ENCODE peak calls at places on chromosomes 5 and 9, in four cellular contexts. O is upper lobe of right lung, M is neuronal stem cell, P is aorta. X is an unnamed sample.

GRCh38 chr5:56814963-56815656 is at the start of gene MAP3K1:
- DNase-seq in M (peak; percentile 86), O (peak; percentile 95), P (peak; percentile 87), X (peak; percentile 96)

GRCh38 chr9:102087141-102087540 is 348.7 kb upstream of the GRIN3A start:
- DNase-seq in P (no peak), O (no peak), M (no peak), X (no peak)

GRCh38 chr9:27194401-27195091 is 85.5 kb downstream of the TEK start:
- DNase-seq in P (peak; percentile 47), M (no peak), O (no peak), X (no peak)

GRCh38 chr5:107430077-107430625 is 240.6 kb downstream of the EFNA5 start:
- DNase-seq in O (no peak), P (no peak), M (no peak), X (no peak)

GRCh38 chr9:93119953-93120845 is 13.9 kb downstream of the NINJ1 start:
- DNase-seq in O (peak; percentile 97), P (peak; percentile 98), M (no peak), X (peak; percentile 24)

GRCh38 chr9:81626511-81626910 is 62.8 kb downstream of the TLE1 start:
- DNase-seq in P (no peak), O (no peak), M (no peak), X (no peak)

GRCh38 chr9:14372437-14373318 is 58.7 kb upstream of the NFIB start:
- DNase-seq in P (no peak), M (no peak), O (no peak), X (no peak)

GRCh38 chr5:108788142-108788541 is 40.4 kb downstream of the FER start:
- DNase-seq in P (peak; percentile 79), O (peak; percentile 70), M (no peak), X (no peak)

GRCh38 chr9:4768681-4769080 is 24.1 kb upstream of the RCL1 start:
- DNase-seq in M (no peak), P (no peak), O (no peak), X (no peak)

GRCh38 chr9:135761845-135762168 is 59.8 kb downstream of the KCNT1 start:
- DNase-seq in M (no peak), O (no peak), P (no peak), X (no peak)

GRCh38 chr9:105679406-105680022 is 14.8 kb upstream of the TMEM38B start:
- DNase-seq in O (no peak), P (no peak), M (no peak), X (no peak)

GRCh38 chr5:124956471-124957029 is 210.1 kb upstream of the ZNF608 start:
- DNase-seq in M (no peak), P (no peak), O (no peak), X (no peak)

GRCh38 chr5:59209758-59210359 is 627.0 kb downstream of the RAB3C start:
- DNase-seq in M (no peak), O (no peak), P (no peak), X (no peak)

GRCh38 chr5:127838661-127839060 is 135.5 kb downstream of the CCDC192 start:
- DNase-seq in P (no peak), M (no peak), O (no peak), X (no peak)

GRCh38 chr9:127974002-127974768 is 6.6 kb downstream of the EEIG1 start:
- DNase-seq in P (no peak), M (no peak), O (no peak), X (no peak)

GRCh38 chr5:78716221-78716620 is 67.6 kb upstream of the LHFPL2 start:
- DNase-seq in O (no peak), P (no peak), M (no peak), X (peak; percentile 21)

GRCh38 chr9:85151247-85151646 is 481.7 kb downstream of the NTRK2 start:
- DNase-seq in M (no peak), P (no peak), O (no peak), X (no peak)

GRCh38 chr9:125150349-125151245 is 7.3 kb upstream of the SCAI start:
- DNase-seq in M (no peak), O (no peak), P (no peak), X (no peak)

GRCh38 chr5:138464018-138464387 is 1.3 kb upstream of the EGR1 start:
- DNase-seq in P (peak; percentile 98), O (peak; percentile 98), M (peak; percentile 95), X (peak; percentile 92)

GRCh38 chr5:72845889-72846288 is 29.4 kb downstream of the TNPO1 start:
- DNase-seq in M (no peak), P (no peak), O (no peak), X (no peak)

GRCh38 chr5:72848474-72849428 is 32.3 kb downstream of the TNPO1 start:
- DNase-seq in O (peak; percentile 83), P (peak; percentile 74), M (peak; percentile 23), X (peak; percentile 52)

GRCh38 chr5:72847989-72848473 is 31.6 kb downstream of the TNPO1 start:
- DNase-seq in O (peak; percentile 94), P (peak; percentile 94), M (peak; percentile 78), X (peak; percentile 89)

GRCh38 chr5:72846483-72846882 is 30.0 kb downstream of the TNPO1 start:
- DNase-seq in O (no peak), M (no peak), P (no peak), X (no peak)

GRCh38 chr5:72847439-72847838 is 31.0 kb downstream of the TNPO1 start:
- DNase-seq in M (no peak), P (no peak), O (no peak), X (no peak)
- H3K4me3 ChIP-seq in M (no peak overlapping the region), P (peak overlapping the region; percentile 38), O (peak overlapping the region; percentile 75), X (peak overlapping the region; percentile 62)

GRCh38 chr5:3349704-3350565 is 245.7 kb upstream of the IRX1 start:
- DNase-seq in P (no peak), O (no peak), M (no peak), X (no peak)
- H3K9me3 ChIP-seq in P (no peaks in the 10 kb centered on the region), O (no peaks in the 10 kb centered on the region), M (no peaks in the 10 kb centered on the region), X (no peaks in the 10 kb centered on the region)

GRCh38 chr9:107292811-107293554 is 9.9 kb downstream of the RAD23B start:
- DNase-seq in O (no peak), M (no peak), P (no peak), X (no peak)
- H3K4me1 ChIP-seq in O (peaks cover 53% of the 10 kb centered on the region), M (peaks cover 4% of the 10 kb centered on the region), P (no peaks in the 10 kb centered on the region), X (peaks cover 50% of the 10 kb centered on the region)

GRCh38 chr5:134000116-134000515 is 4.7 kb downstream of the VDAC1 start:
- DNase-seq in O (no peak), P (no peak), M (no peak), X (no peak)
- H3K4me3 ChIP-seq in O (no peak overlapping the region), P (no peak overlapping the region), M (no peak overlapping the region), X (no peak overlapping the region)

DNA sequence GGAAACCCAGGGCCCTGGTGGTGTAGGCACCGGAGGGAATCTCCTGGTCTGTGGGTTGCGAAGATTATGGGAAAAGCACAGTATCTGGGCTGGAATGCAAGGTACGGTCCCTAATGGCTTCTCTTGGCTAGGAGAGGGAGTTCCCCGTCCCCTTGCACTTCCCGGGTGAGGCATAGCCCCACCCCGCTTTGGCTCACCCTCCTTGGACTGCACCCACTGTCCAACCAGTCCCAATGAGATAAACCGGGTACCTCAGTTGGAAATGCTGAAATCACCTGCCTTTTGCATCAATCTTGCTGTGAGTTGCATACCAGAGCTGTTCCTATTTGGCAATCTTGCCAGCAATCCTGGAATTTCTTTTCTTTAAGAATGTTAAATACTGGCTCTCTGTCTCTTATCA is 1429.1 kb downstream of the MAT2B start:
- DNase-seq in O (no peak), M (no peak), P (no peak), X (no peak)
- H3K9me3 ChIP-seq in O (no peaks in the 10 kb centered on the region), M (no peaks in the 10 kb centered on the region), P (no peaks in the 10 kb centered on the region), X (no peaks in the 10 kb centered on the region)

X was measured in Caco-2.